ENCODE peak calls at places on chromosome 4, in five cellular contexts. J is HS-5; R is hepatocyte; U is stimulated activated CD4-positive, alpha-beta T cell treated with anti-CD3 and anti-CD28 coated beads, Interleukin-2, amount 100 ng/mL, for 48 hours; V is NCI-H446. Z is an unnamed sample.

GRCh38 chr4:20447103-20447502 is 195.4 kb downstream of the SLIT2 start:
- DNase-seq in J (no peak), R (no peak), U (no peak), V (no peak), Z (no peak)

GRCh38 chr4:89275587-89275986 is 32.0 kb downstream of the GPRIN3 start:
- DNase-seq in J (no peak), R (peak), U (no peak), V (no peak), Z (no peak)

GRCh38 chr4:138063581-138063980 is 178.6 kb downstream of the SLC7A11 start:
- DNase-seq in J (no peak), R (no peak), U (no peak), V (no peak), Z (no peak)

GRCh38 chr4:30728291-30728690 is 8.1 kb downstream of the PCDH7 start:
- DNase-seq in J (no peak), R (no peak), U (no peak), V (no peak), Z (no peak)

GRCh38 chr4:74661427-74662171 is 132.7 kb downstream of the BTC start:
- DNase-seq in J (no peak), R (no peak), U (no peak), V (no peak), Z (no peak)

GRCh38 chr4:77821775-77822174 is 2.6 kb upstream of the CNOT6L start:
- DNase-seq in J (no peak), R (no peak), U (no peak), V (no peak), Z (no peak)

GRCh38 chr4:40576651-40577480 is 52.8 kb downstream of the RBM47 start:
- DNase-seq in J (peak), R (peak), U (no peak), V (no peak), Z (peak)

GRCh38 chr4:30641345-30641744 is 78.8 kb upstream of the PCDH7 start:
- DNase-seq in J (no peak), R (no peak), U (no peak), V (no peak), Z (no peak)

GRCh38 chr4:99816611-99817309 is at the start of gene DAPP1:
- DNase-seq in J (no peak), R (peak), U (peak), V (no peak), Z (no peak)

GRCh38 chr4:41358626-41359025 is 101.9 kb downstream of the UCHL1 start:
- DNase-seq in J (no peak), R (no peak), U (no peak), V (no peak), Z (no peak)

GRCh38 chr4:73452953-73453700 is 17.1 kb downstream of the AFP start:
- DNase-seq in J (no peak), R (peak), U (no peak), V (no peak), Z (no peak)

GRCh38 chr4:54484361-54484760 is 173.4 kb upstream of the KIT start:
- DNase-seq in J (no peak), R (no peak), U (no peak), V (no peak), Z (no peak)

GRCh38 chr4:74855879-74856278 is 61.6 kb upstream of the BTC start:
- DNase-seq in J (no peak), R (no peak), U (no peak), V (no peak), Z (no peak)

GRCh38 chr4:85755285-85755684 is 280.3 kb downstream of the ARHGAP24 start:
- DNase-seq in J (no peak), R (no peak), U (no peak), V (no peak), Z (no peak)

GRCh38 chr4:20423420-20423819 is 171.7 kb downstream of the SLIT2 start:
- DNase-seq in J (no peak), R (no peak), U (no peak), V (no peak), Z (no peak)

GRCh38 chr4:108544504-108544903 is 75.9 kb upstream of the RPL34 start:
- DNase-seq in J (peak), R (no peak), U (no peak), V (no peak), Z (no peak)

GRCh38 chr4:150632639-150633038 is 50.7 kb downstream of the MAB21L2 start:
- DNase-seq in J (no peak), R (no peak), U (no peak), V (no peak), Z (no peak)

GRCh38 chr4:95889662-95890061 is 49.8 kb downstream of the PDHA2 start:
- DNase-seq in J (no peak), R (peak), U (no peak), V (no peak), Z (no peak)

GRCh38 chr4:39637572-39638357 is 900 bp downstream of the SMIM14 start:
- DNase-seq in J (no peak), R (peak), U (peak), V (no peak), Z (no peak)

GRCh38 chr4:120850048-120850599 is 72.4 kb downstream of the PRDM5 start:
- DNase-seq in J (peak), R (no peak), U (no peak), V (no peak), Z (peak)

GRCh38 chr4:98283219-98284199 is 22.3 kb downstream of the RAP1GDS1 start:
- DNase-seq in J (no peak), R (no peak), U (no peak), V (no peak), Z (no peak)

GRCh38 chr4:26780524-26780923 is 80.1 kb upstream of the STIM2 start:
- DNase-seq in J (peak), R (no peak), U (no peak), V (no peak), Z (no peak)

GRCh38 chr4:29581469-29581868 is 1138.7 kb upstream of the PCDH7 start:
- DNase-seq in J (no peak), R (peak), U (no peak), V (peak), Z (no peak)

GRCh38 chr4:121156822-121157769 is 7.0 kb downstream of the TNIP3 start:
- DNase-seq in J (no peak), R (peak), U (no peak), V (no peak), Z (no peak)

GRCh38 chr4:133152801-133153526 is 3.9 kb downstream of the PCDH10 start:
- DNase-seq in J (no peak), R (peak), U (no peak), V (no peak), Z (no peak)

GRCh38 chr4:158535130-158535614 is 13.5 kb downstream of the RXFP1 start:
- DNase-seq in J (peak), R (peak), U (no peak), V (no peak), Z (peak)